ENCODE peak calls at places on chromosomes 16 and 17, in five cellular contexts. E is tibial nerve, S is Peyer's patch, B is GM23338, T is transverse colon. A is an unnamed sample.

GRCh38 chr16:69244336-69244735 is 57.4 kb downstream of the SNTB2 start:
- DNase-seq in E (no peak), S (no peak), B (no peak), T (no peak), A (no peak)

GRCh38 chr17:48577946-48578615 is at the start of gene HOXB4:
- DNase-seq in E (peak), S (peak), B (peak), T (peak), A (no peak)

GRCh38 chr17:46795379-46795952 is 23.0 kb downstream of the WNT3 start:
- DNase-seq in E (no peak), S (no peak), B (no peak), T (no peak), A (no peak)

GRCh38 chr17:44345497-44346026 is 460 bp downstream of the GRN start:
- DNase-seq in E (peak), S (peak), B (peak), T (peak), A (no peak)

GRCh38 chr16:2038359-2039285 is 9.0 kb downstream of the NTHL1 start:
- DNase-seq in E (no peak), S (no peak), B (no peak), T (no peak), A (no peak)

GRCh38 chr16:11972128-11972527 is 4.4 kb upstream of the SNX29 start:
- DNase-seq in E (no peak), S (no peak), B (peak), T (no peak), A (no peak)

GRCh38 chr16:54931757-54932660 is 1.3 kb downstream of the IRX5 start:
- DNase-seq in E (no peak), S (no peak), B (peak), T (no peak), A (no peak)

GRCh38 chr17:13597723-13598347 is 3.9 kb downstream of the HS3ST3A1 start:
- DNase-seq in E (peak), S (peak), B (peak), T (peak), A (peak)

GRCh38 chr17:76812248-76812647 is 56.0 kb upstream of the MGAT5B start:
- DNase-seq in E (no peak), S (no peak), B (no peak), T (no peak), A (no peak)

GRCh38 chr17:4583796-4584124 is 569 bp upstream of the SMTNL2 start:
- DNase-seq in E (no peak), S (no peak), B (peak), T (no peak), A (no peak)

GRCh38 chr17:83080641-83081560 is 1.5 kb downstream of the METRNL start:
- DNase-seq in E (no peak), S (peak), B (peak), T (peak), A (peak)

GRCh38 chr16:51994597-51994996 is 552.3 kb downstream of the TOX3 start:
- DNase-seq in E (no peak), S (peak), B (no peak), T (peak), A (peak)

GRCh38 chr17:61409301-61410099 is 9.9 kb downstream of the TBX2 start:
- DNase-seq in E (no peak), S (peak), B (peak), T (peak), A (no peak)

GRCh38 chr17:40819528-40820125 is 2.8 kb downstream of the KRT10 start:
- DNase-seq in E (peak), S (no peak), B (no peak), T (no peak), A (no peak)

GRCh38 chr17:39926588-39927100 is 757 bp downstream of the ORMDL3 start:
- DNase-seq in E (no peak), S (peak), B (peak), T (peak), A (no peak)

GRCh38 chr17:74356640-74357465 is 4.8 kb downstream of the BTBD17 start:
- DNase-seq in E (no peak), S (no peak), B (peak), T (no peak), A (no peak)

GRCh38 chr17:40355123-40355803 is 9.3 kb downstream of the GJD3 start:
- DNase-seq in E (peak), S (peak), B (peak), T (peak), A (peak)

GRCh38 chr17:48814504-48814903 is 2.5 kb downstream of the TTLL6 start:
- DNase-seq in E (peak), S (peak), B (peak), T (peak), A (peak)

GRCh38 chr16:19520861-19521331 is 1.0 kb downstream of the GDE1 start:
- DNase-seq in E (no peak), S (peak), B (no peak), T (peak), A (no peak)

GRCh38 chr17:40372031-40372430 is 7.5 kb upstream of the GJD3 start:
- DNase-seq in E (no peak), S (no peak), B (no peak), T (no peak), A (no peak)

GRCh38 chr17:12195418-12195817 is 174.7 kb downstream of the MAP2K4 start:
- DNase-seq in E (no peak), S (no peak), B (no peak), T (no peak), A (no peak)

GRCh38 chr16:66382171-66382965 is 15.9 kb downstream of the CDH5 start:
- DNase-seq in E (no peak), S (no peak), B (no peak), T (no peak), A (no peak)

GRCh38 chr16:65704866-65705265 is 583.0 kb upstream of the CDH11 start:
- DNase-seq in E (no peak), S (no peak), B (peak), T (no peak), A (no peak)

GRCh38 chr17:42529054-42529453 is 7.0 kb upstream of the NAGLU start:
- DNase-seq in E (no peak), S (no peak), B (no peak), T (no peak), A (no peak)

GRCh38 chr17:41538565-41538991 is 10.5 kb upstream of the KRT19 start:
- DNase-seq in E (no peak), S (no peak), B (peak), T (no peak), A (no peak)

GRCh38 chr17:27246537-27246936 is 47.4 kb upstream of the WSB1 start:
- DNase-seq in E (no peak), S (no peak), B (no peak), T (no peak), A (no peak)

GRCh38 chr17:27244481-27245223 is 49.3 kb upstream of the WSB1 start:
- DNase-seq in E (peak), S (peak), B (peak), T (peak), A (no peak)

GRCh38 chr17:27242951-27243350 is 51.0 kb upstream of the WSB1 start:
- DNase-seq in E (no peak), S (peak), B (no peak), T (no peak), A (no peak)

GRCh38 chr17:27245230-27245696 is 48.7 kb upstream of the WSB1 start:
- DNase-seq in E (peak), S (peak), B (peak), T (peak), A (peak)

DNA sequence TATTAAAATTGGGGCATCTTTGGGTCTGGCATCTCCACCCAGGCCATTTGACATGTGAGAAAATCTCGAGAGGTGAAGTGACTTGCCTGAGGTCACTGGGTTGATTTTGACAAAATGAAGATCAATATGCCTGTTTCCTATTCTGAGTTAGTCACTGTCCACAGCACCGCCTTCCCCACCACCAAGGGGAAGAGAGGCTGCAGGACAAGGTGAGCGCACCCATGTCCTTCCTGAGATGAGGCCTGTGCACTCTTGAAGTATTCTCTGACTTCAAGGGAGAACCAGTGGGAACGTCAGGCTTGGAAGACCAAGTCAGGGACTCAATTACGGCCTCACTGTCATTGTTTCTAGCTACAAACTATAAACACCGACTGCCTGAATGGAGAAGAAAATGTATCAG is 49.9 kb upstream of the WSB1 start:
- DNase-seq in E (no peak), S (peak), B (no peak), T (no peak), A (no peak)
- H3K27ac ChIP-seq in E (peak), S (peak), B (no peak), T (peak), A (peak)

DNA sequence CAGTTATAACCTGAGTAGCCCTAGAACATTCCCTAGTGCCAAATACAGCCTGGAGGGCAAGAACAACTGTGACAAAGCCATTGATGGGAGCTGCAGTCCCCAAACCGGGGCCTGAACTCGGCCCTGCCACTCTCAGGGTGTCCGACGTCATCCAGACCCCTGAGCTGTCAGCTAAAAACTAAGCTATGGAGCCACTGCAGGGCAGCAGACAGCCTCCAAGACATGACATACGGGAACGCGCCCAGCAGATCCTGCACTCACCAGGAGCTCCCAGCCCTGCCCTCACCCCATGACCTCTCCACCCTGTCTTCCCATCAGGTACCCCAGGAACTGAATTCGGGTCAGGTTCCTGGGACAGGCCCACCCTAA is 28.4 kb downstream of the KDM8 start:
- DNase-seq in E (no peak), S (no peak), B (no peak), T (no peak), A (no peak)
- H3K27ac ChIP-seq in E (peak), S (peak), B (no peak), T (peak), A (no peak)

GRCh38 chr17:21253646-21254441 is 634 bp upstream of the NATD1 start:
- DNase-seq in E (no peak), S (no peak), B (no peak), T (no peak), A (no peak)
- H3K27ac ChIP-seq in E (peak), S (peak), B (no peak), T (peak), A (peak)

GRCh38 chr16:59574296-59574695 is 840.2 kb upstream of the GOT2 start:
- DNase-seq in E (no peak), S (no peak), B (no peak), T (no peak), A (no peak)
- H3K27ac ChIP-seq in E (no peak), S (no peak), B (no peak), T (no peak), A (no peak)

GRCh38 chr16:568401-569258 is 1.1 kb upstream of the PIGQ start:
- DNase-seq in E (no peak), S (no peak), B (no peak), T (peak), A (no peak)
- H3K27ac ChIP-seq in E (peak), S (peak), B (peak), T (peak), A (peak)

GRCh38 chr17:54903375-54903774 is 2.7 kb downstream of the TOM1L1 start:
- DNase-seq in E (no peak), S (peak), B (no peak), T (peak), A (no peak)

GRCh38 chr17:54901230-54901847 is 687 bp downstream of the TOM1L1 start:
- DNase-seq in E (no peak), S (peak), B (peak), T (peak), A (no peak)

GRCh38 chr17:54902611-54903010 is 2.0 kb downstream of the TOM1L1 start:
- DNase-seq in E (no peak), S (no peak), B (no peak), T (no peak), A (no peak)

GRCh38 chr17:54900457-54901229 is at the start of gene TOM1L1:
- DNase-seq in E (no peak), S (peak), B (peak), T (peak), A (peak)

DNA sequence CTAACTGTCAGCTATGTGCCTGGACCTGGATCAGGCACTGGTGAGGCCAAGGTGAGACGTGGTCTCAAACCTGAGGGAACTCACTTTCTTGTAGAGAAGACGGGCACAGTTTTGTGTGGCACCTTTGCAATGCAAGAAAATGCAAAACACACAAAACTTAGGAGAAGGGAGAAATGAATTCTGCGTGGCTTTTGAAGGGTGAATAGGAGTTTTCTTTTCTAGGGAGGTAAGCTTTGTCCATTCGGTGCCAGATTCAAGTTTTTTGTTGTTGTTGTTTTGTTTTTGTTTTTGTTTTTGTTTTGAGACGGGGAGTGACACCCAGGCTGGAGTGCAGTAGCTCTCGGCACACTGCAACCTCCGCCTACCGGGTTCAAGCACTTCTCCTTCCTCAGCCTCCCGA is 1.4 kb downstream of the TOM1L1 start:
- DNase-seq in E (no peak), S (no peak), B (no peak), T (no peak), A (no peak)
- H3K27ac ChIP-seq in E (no peak), S (no peak), B (no peak), T (no peak), A (no peak)

GRCh38 chr17:81237591-81238489 is 1.0 kb downstream of the TEPSIN start:
- DNase-seq in E (no peak), S (no peak), B (no peak), T (no peak), A (no peak)
- H3K27ac ChIP-seq in E (no peak), S (no peak), B (no peak), T (peak), A (peak)